ENCODE peak calls at places on chromosomes 11 and 22, in six cellular contexts. One of them, this sample, is unnamed.

GRCh38 chr11:124043420-124043819 is 2.3 kb upstream of the OR10G7 start:
- DNase-seq in neural progenitor cell: no peak
- DNase-seq in MM.1S: no peak
- DNase-seq in SK-N-SH: no peak
- DNase-seq in PC-3: no peak
- DNase-seq in HCT116: no peak
- DNase-seq in this sample: no peak

GRCh38 chr11:77449060-77449521 is 24.8 kb downstream of the PAK1 start:
- DNase-seq in neural progenitor cell: no peak
- DNase-seq in PC-3: no peak
- DNase-seq in SK-N-SH: no peak
- DNase-seq in HCT116: no peak
- DNase-seq in MM.1S: no peak
- DNase-seq in this sample: no peak

GRCh38 chr11:27904358-27905055 is 203.4 kb downstream of the KIF18A start:
- DNase-seq in neural progenitor cell: no peak
- DNase-seq in MM.1S: no peak
- DNase-seq in PC-3: peak
- DNase-seq in HCT116: no peak
- DNase-seq in SK-N-SH: no peak
- DNase-seq in this sample: peak

GRCh38 chr11:13105237-13105844 is 96.2 kb downstream of the RASSF10 start:
- DNase-seq in neural progenitor cell: no peak
- DNase-seq in PC-3: no peak
- DNase-seq in SK-N-SH: peak
- DNase-seq in MM.1S: no peak
- DNase-seq in HCT116: no peak
- DNase-seq in this sample: no peak

GRCh38 chr11:112343368-112344039 is 82.8 kb upstream of the PLET1 start:
- DNase-seq in neural progenitor cell: no peak
- DNase-seq in MM.1S: no peak
- DNase-seq in PC-3: peak
- DNase-seq in HCT116: no peak
- DNase-seq in SK-N-SH: peak
- DNase-seq in this sample: no peak

GRCh38 chr22:44091751-44092150 is 67.6 kb downstream of the PARVB start:
- DNase-seq in PC-3: no peak
- DNase-seq in neural progenitor cell: no peak
- DNase-seq in HCT116: no peak
- DNase-seq in SK-N-SH: no peak
- DNase-seq in MM.1S: no peak
- DNase-seq in this sample: no peak

GRCh38 chr11:82754410-82754809 is 20.7 kb upstream of the FAM181B start:
- DNase-seq in MM.1S: no peak
- DNase-seq in SK-N-SH: no peak
- DNase-seq in HCT116: no peak
- DNase-seq in PC-3: no peak
- DNase-seq in neural progenitor cell: no peak
- DNase-seq in this sample: no peak

GRCh38 chr11:102730036-102730815 is 5.5 kb upstream of the MMP8 start:
- DNase-seq in SK-N-SH: no peak
- DNase-seq in HCT116: no peak
- DNase-seq in neural progenitor cell: no peak
- DNase-seq in PC-3: no peak
- DNase-seq in MM.1S: no peak
- DNase-seq in this sample: peak

GRCh38 chr11:126925321-126926093 is 75.1 kb downstream of the KIRREL3 start:
- DNase-seq in SK-N-SH: no peak
- DNase-seq in HCT116: no peak
- DNase-seq in neural progenitor cell: no peak
- DNase-seq in MM.1S: no peak
- DNase-seq in PC-3: peak
- DNase-seq in this sample: peak

GRCh38 chr11:1121343-1122331 is 36.1 kb upstream of the MUC5AC start:
- DNase-seq in MM.1S: no peak
- DNase-seq in neural progenitor cell: no peak
- DNase-seq in PC-3: peak
- DNase-seq in SK-N-SH: peak
- DNase-seq in HCT116: no peak
- DNase-seq in this sample: peak

GRCh38 chr11:36249271-36249670 is 40.0 kb downstream of the COMMD9 start:
- DNase-seq in HCT116: no peak
- DNase-seq in PC-3: peak
- DNase-seq in neural progenitor cell: no peak
- DNase-seq in SK-N-SH: no peak
- DNase-seq in MM.1S: no peak
- DNase-seq in this sample: peak

GRCh38 chr11:63866211-63866610 is 27.3 kb downstream of the MARK2 start:
- DNase-seq in PC-3: peak
- DNase-seq in MM.1S: peak
- DNase-seq in HCT116: no peak
- DNase-seq in neural progenitor cell: no peak
- DNase-seq in SK-N-SH: no peak
- DNase-seq in this sample: peak

GRCh38 chr22:21907638-21908522 is 40.4 kb upstream of the MAPK1 start:
- DNase-seq in MM.1S: no peak
- DNase-seq in PC-3: no peak
- DNase-seq in SK-N-SH: no peak
- DNase-seq in HCT116: no peak
- DNase-seq in neural progenitor cell: no peak
- DNase-seq in this sample: no peak

GRCh38 chr11:107025673-107026072 is 7.4 kb upstream of the GUCY1A2 start:
- DNase-seq in SK-N-SH: no peak
- DNase-seq in HCT116: no peak
- DNase-seq in MM.1S: no peak
- DNase-seq in PC-3: no peak
- DNase-seq in neural progenitor cell: no peak
- DNase-seq in this sample: no peak

GRCh38 chr11:86919557-86920210 is 35.5 kb downstream of the FZD4 start:
- DNase-seq in PC-3: peak
- DNase-seq in HCT116: peak
- DNase-seq in MM.1S: peak
- DNase-seq in neural progenitor cell: peak
- DNase-seq in SK-N-SH: peak
- DNase-seq in this sample: peak

GRCh38 chr22:28911777-28912669 is 28.7 kb downstream of the ZNRF3 start:
- DNase-seq in neural progenitor cell: no peak
- DNase-seq in PC-3: peak
- DNase-seq in HCT116: no peak
- DNase-seq in MM.1S: no peak
- DNase-seq in SK-N-SH: no peak
- DNase-seq in this sample: peak

GRCh38 chr22:46069518-46070214 is 80.7 kb upstream of the PPARA start:
- DNase-seq in neural progenitor cell: no peak
- DNase-seq in HCT116: peak
- DNase-seq in SK-N-SH: peak
- DNase-seq in MM.1S: no peak
- DNase-seq in PC-3: peak
- DNase-seq in this sample: peak

GRCh38 chr11:45444796-45445195 is 158.7 kb upstream of the SYT13 start:
- DNase-seq in SK-N-SH: no peak
- DNase-seq in MM.1S: no peak
- DNase-seq in HCT116: no peak
- DNase-seq in PC-3: peak
- DNase-seq in neural progenitor cell: no peak
- DNase-seq in this sample: no peak

GRCh38 chr11:83292709-83293435 is 6.7 kb upstream of the CCDC90B start:
- DNase-seq in MM.1S: peak
- DNase-seq in HCT116: peak
- DNase-seq in neural progenitor cell: peak
- DNase-seq in PC-3: peak
- DNase-seq in SK-N-SH: peak
- DNase-seq in this sample: peak

GRCh38 chr11:118914178-118914918 is 11.4 kb downstream of the BCL9L start:
- DNase-seq in MM.1S: no peak
- DNase-seq in HCT116: no peak
- DNase-seq in PC-3: peak
- DNase-seq in neural progenitor cell: peak
- DNase-seq in SK-N-SH: no peak
- DNase-seq in this sample: no peak

GRCh38 chr11:72741429-72741833 is 10.8 kb downstream of the ARAP1 start:
- DNase-seq in neural progenitor cell: peak
- DNase-seq in MM.1S: no peak
- DNase-seq in SK-N-SH: peak
- DNase-seq in PC-3: peak
- DNase-seq in HCT116: no peak
- DNase-seq in this sample: no peak

GRCh38 chr11:127485541-127485940 is 485.0 kb upstream of the KIRREL3 start:
- DNase-seq in neural progenitor cell: no peak
- DNase-seq in PC-3: peak
- DNase-seq in SK-N-SH: no peak
- DNase-seq in HCT116: no peak
- DNase-seq in MM.1S: no peak
- DNase-seq in this sample: peak

GRCh38 chr11:96097844-96098421 is 174.0 kb upstream of the MTMR2 start:
- DNase-seq in PC-3: peak
- DNase-seq in MM.1S: no peak
- DNase-seq in HCT116: no peak
- DNase-seq in neural progenitor cell: no peak
- DNase-seq in SK-N-SH: no peak
- DNase-seq in this sample: peak

GRCh38 chr11:112837162-112837826 is 123.9 kb upstream of the NCAM1 start:
- DNase-seq in PC-3: peak
- DNase-seq in HCT116: peak
- DNase-seq in neural progenitor cell: no peak
- DNase-seq in SK-N-SH: peak
- DNase-seq in MM.1S: no peak
- DNase-seq in this sample: peak

GRCh38 chr22:25970348-25970995 is 198.8 kb upstream of the SEZ6L start:
- DNase-seq in SK-N-SH: no peak
- DNase-seq in HCT116: no peak
- DNase-seq in neural progenitor cell: peak
- DNase-seq in PC-3: no peak
- DNase-seq in MM.1S: peak
- DNase-seq in this sample: no peak

GRCh38 chr22:25969286-25969685 is 200.0 kb upstream of the SEZ6L start:
- DNase-seq in PC-3: no peak
- DNase-seq in neural progenitor cell: no peak
- DNase-seq in HCT116: no peak
- DNase-seq in MM.1S: no peak
- DNase-seq in SK-N-SH: no peak
- DNase-seq in this sample: no peak

GRCh38 chr22:25969901-25970300 is 199.4 kb upstream of the SEZ6L start:
- DNase-seq in neural progenitor cell: no peak
- DNase-seq in MM.1S: no peak
- DNase-seq in PC-3: no peak
- DNase-seq in HCT116: no peak
- DNase-seq in SK-N-SH: no peak
- DNase-seq in this sample: no peak

GRCh38 chr22:25972397-25972796 is 196.9 kb upstream of the SEZ6L start:
- DNase-seq in MM.1S: no peak
- DNase-seq in neural progenitor cell: no peak
- DNase-seq in SK-N-SH: no peak
- DNase-seq in HCT116: no peak
- DNase-seq in PC-3: no peak
- DNase-seq in this sample: no peak

GRCh38 chr22:25970996-25971811 is 198.1 kb upstream of the SEZ6L start:
- DNase-seq in SK-N-SH: no peak
- DNase-seq in neural progenitor cell: peak
- DNase-seq in HCT116: no peak
- DNase-seq in PC-3: no peak
- DNase-seq in MM.1S: no peak
- DNase-seq in this sample: no peak
- H3K9ac ChIP-seq in SK-N-SH: no peak
- H3K9ac ChIP-seq in neural progenitor cell: no peak
- H3K9ac ChIP-seq in HCT116: no peak
- H3K9ac ChIP-seq in PC-3: no peak
- H3K9ac ChIP-seq in MM.1S: no peak
- H3K9ac ChIP-seq in this sample: no peak

GRCh38 chr22:30305906-30306628 is 16.8 kb upstream of the CASTOR1 start:
- DNase-seq in PC-3: no peak
- DNase-seq in MM.1S: peak
- DNase-seq in HCT116: no peak
- DNase-seq in SK-N-SH: no peak
- DNase-seq in neural progenitor cell: no peak
- DNase-seq in this sample: peak
- TF ChIP-seq EZH2phosphoT487 in PC-3: no peak
- TF ChIP-seq EZH2phosphoT487 in MM.1S: no peak
- TF ChIP-seq EZH2phosphoT487 in HCT116: no peak
- TF ChIP-seq EZH2phosphoT487 in SK-N-SH: no peak
- TF ChIP-seq EZH2phosphoT487 in neural progenitor cell: no peak
- TF ChIP-seq EZH2phosphoT487 in this sample: no peak

DNA sequence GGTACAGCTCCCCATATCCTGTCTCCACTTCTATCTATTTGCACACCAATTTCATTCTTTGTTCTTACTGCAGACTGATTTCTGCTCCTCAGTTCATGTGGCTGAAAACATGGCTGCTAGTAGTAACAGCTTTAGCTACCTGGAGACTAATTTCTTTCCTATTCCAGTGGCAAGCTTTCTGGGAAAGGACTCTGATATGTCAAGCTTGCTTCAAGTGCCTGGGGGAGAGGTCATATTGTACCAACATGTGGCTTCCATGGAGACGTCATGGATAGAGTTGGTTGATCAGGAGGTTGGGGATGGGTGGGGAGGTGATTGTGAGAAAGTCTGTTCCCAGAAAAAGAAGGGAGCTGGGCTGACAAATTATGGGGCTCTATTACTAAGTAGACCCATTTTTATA is 44.9 kb downstream of the ADM start:
- DNase-seq in HCT116: no peak
- DNase-seq in PC-3: no peak
- DNase-seq in SK-N-SH: no peak
- DNase-seq in neural progenitor cell: no peak
- DNase-seq in MM.1S: no peak
- DNase-seq in this sample: no peak
- H2AFZ ChIP-seq in HCT116: peak
- H2AFZ ChIP-seq in PC-3: no peak
- H2AFZ ChIP-seq in SK-N-SH: no peak
- H2AFZ ChIP-seq in neural progenitor cell: no peak
- H2AFZ ChIP-seq in MM.1S: no peak
- H2AFZ ChIP-seq in this sample: no peak

DNA sequence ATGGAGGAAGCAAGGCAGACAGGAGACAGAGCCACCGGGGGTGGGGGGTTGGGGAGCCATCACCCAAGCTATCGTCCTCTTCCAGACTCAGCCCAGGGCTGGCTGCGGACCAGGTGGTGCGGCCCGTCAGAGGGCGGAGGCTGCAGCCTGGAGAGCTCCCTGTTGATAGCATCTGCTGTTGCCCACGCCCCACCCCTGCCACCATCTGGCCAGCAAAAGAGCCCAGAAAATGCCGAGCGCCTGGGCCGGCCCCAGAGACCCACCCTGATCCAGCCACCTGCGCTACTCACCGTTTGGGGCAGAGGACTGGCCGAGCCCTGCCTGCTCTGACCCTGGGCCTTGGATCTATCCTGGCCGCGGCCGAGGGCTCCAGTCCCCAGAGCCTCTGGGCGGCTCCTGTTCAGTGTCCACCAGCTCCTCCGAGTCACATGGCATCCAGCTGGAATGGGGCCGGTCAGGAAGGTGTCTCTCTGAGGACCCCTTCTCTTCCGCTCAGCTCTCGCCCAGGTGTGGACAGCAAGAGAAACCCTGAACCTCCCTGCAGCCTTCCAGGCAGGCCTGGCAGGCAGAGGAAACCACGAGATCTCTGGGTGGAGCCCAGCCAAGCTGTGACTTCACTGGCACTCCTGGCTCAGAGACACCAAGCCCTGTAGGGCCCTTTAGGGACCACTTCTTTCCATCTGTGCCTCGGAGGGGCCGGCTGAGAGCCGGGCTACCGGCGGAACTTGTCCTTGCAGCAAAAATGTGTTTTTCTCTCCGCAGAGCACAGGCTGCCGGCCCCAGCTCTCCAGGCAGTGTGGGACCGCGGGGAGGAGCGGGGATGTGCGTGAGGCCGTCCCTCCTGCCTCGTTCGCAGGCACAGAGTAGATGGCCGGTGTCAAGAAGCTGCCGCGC is at the start of gene MRGPRE:
- DNase-seq in MM.1S: peak
- DNase-seq in PC-3: no peak
- DNase-seq in SK-N-SH: peak
- DNase-seq in neural progenitor cell: no peak
- DNase-seq in HCT116: no peak
- DNase-seq in this sample: peak
- H3K9ac ChIP-seq in MM.1S: peak
- H3K9ac ChIP-seq in PC-3: no peak
- H3K9ac ChIP-seq in SK-N-SH: no peak
- H3K9ac ChIP-seq in neural progenitor cell: no peak
- H3K9ac ChIP-seq in HCT116: no peak
- H3K9ac ChIP-seq in this sample: no peak

This sample was measured in GM23248.